ENCODE peak calls at places on chromosomes 1 and 21, in five cellular contexts. D, K, Y, W and L are unnamed samples.

GRCh38 chr1:51061231-51061943 is 40.6 kb upstream of the C1orf185 start:
- DNase-seq in W (no peak), Y (no peak), K (peak; percentile 18), D (no peak), L (no peak)

GRCh38 chr1:219113261-219113660 is 60.4 kb upstream of the LYPLAL1 start:
- DNase-seq in Y (no peak), D (no peak), W (no peak), K (peak; percentile 24), L (no peak)

GRCh38 chr1:66542811-66543767 is 9.1 kb downstream of the SGIP1 start:
- DNase-seq in Y (no peak), K (peak; percentile 95), W (peak; percentile 97), D (no peak), L (peak; percentile 39)

GRCh38 chr1:10662090-10662688 is 134.3 kb downstream of the CASZ1 start:
- DNase-seq in D (no peak), Y (no peak), W (no peak), K (no peak), L (no peak)

GRCh38 chr1:8092603-8093141 is 66.6 kb upstream of the ERRFI1 start:
- DNase-seq in K (no peak), W (no peak), D (no peak), Y (no peak), L (no peak)

GRCh38 chr1:22339237-22339636 is 112.4 kb upstream of the ZBTB40 start:
- DNase-seq in W (no peak), K (no peak), Y (no peak), D (no peak), L (no peak)

GRCh38 chr1:248924696-248925532 is 18.9 kb downstream of the PGBD2 start:
- DNase-seq in D (no peak), W (peak; percentile 81), K (peak; percentile 39), Y (no peak), L (peak; percentile 39)

GRCh38 chr21:14545906-14546480 is at the start of gene SAMSN1:
- DNase-seq in W (peak; percentile 26), D (no peak), K (no peak), Y (no peak), L (peak; percentile 24)

GRCh38 chr1:50929376-50929958 is 30.6 kb downstream of the FAF1 start:
- DNase-seq in K (peak; percentile 59), D (no peak), Y (no peak), W (peak; percentile 56), L (no peak)

GRCh38 chr1:154829062-154829461 is 41.0 kb downstream of the KCNN3 start:
- DNase-seq in D (no peak), K (no peak), Y (no peak), W (no peak), L (no peak)

DNA sequence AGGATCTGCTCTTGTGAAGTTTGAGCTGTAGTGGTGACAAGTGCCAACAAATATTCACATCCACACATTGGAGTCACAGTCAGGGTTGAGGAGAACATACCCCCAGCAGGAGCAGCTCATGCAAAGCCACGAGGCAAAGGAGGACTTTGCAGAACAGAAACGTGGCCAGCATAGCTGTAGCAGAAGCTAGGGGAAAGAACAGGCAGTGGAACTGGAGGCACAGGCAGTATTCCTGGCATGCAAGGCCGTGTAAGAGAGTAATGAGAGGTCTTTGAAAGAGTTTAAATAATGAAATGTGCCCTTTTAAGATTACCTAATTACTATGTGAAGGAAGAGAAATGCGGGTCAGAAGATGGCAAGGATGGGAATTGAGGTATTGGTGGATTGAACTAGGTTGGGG is 40.9 kb upstream of the IKBKE start:
- DNase-seq in D (no peak), W (no peak), Y (no peak), K (no peak), L (peak; percentile 72)
- H3K9ac ChIP-seq in D (no peak overlapping the region), W (no peak overlapping the region), Y (peak overlapping the region; percentile 27), K (no peak overlapping the region), L (no peak overlapping the region)

GRCh38 chr1:94907161-94907560 is 19.7 kb downstream of the CNN3 start:
- DNase-seq in K (no peak), D (no peak), W (no peak), Y (no peak), L (peak; percentile 48)

GRCh38 chr1:94908190-94908589 is 18.7 kb downstream of the CNN3 start:
- DNase-seq in K (no peak), Y (no peak), W (no peak), D (no peak), L (no peak)

GRCh38 chr1:94908965-94909364 is 17.9 kb downstream of the CNN3 start:
- DNase-seq in D (no peak), Y (no peak), W (no peak), K (no peak), L (no peak)

GRCh38 chr1:94912263-94912986 is 14.5 kb downstream of the CNN3 start:
- DNase-seq in W (no peak), D (no peak), K (no peak), Y (no peak), L (no peak)

DNA sequence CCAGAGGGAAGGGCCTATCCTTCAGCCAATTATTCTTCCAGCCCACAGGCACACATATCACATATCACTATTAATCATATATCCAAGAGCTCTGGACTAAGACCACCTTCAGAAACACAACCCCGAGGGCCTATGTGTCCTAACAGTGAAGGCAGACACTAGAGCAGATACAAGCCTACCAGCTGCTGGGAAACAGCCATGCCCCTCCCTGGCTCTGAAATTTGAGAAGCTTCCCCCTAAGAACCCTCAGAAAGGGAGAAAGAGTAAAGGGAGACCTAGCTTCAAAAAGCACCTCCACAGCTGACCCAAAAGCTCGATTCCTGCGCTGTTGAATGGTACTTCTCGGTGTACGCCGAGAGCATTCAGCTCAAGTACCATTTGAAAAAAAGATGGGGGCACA is 17.4 kb downstream of the CNN3 start:
- DNase-seq in Y (no peak), K (no peak), D (no peak), W (no peak), L (no peak)
- H3K14ac ChIP-seq in Y (no peak overlapping the region), K (no peak overlapping the region), D (no peak overlapping the region), W (no peak overlapping the region), L (no peak overlapping the region)

DNA sequence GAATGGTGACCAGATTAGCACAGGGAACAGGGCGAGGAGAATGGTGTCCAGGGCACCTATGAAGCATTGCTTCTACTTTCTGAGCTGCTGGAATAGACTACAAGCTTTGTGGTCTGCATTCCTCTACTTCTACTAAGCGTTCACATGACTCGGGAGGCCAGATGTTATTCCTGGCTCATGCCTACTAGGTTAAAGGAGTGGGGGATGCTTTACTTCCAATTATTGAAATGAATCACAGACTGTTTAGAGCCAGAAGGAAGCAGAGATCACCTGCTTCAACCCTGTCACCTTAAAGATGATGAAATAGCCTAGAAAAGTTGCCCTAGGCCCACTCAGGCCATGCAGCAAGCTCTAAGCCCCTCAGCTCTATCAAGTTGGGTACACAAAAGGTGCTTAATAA is 633.5 kb downstream of the KIF26B start:
- DNase-seq in D (no peak), W (peak; percentile 89), K (peak; percentile 98), Y (no peak), L (peak; percentile 73)
- H4K91ac ChIP-seq in D (no peak overlapping the region), W (peak overlapping the region; percentile 100), K (peak overlapping the region; percentile 99), Y (no peak overlapping the region), L (peak overlapping the region; percentile 65)

DNA sequence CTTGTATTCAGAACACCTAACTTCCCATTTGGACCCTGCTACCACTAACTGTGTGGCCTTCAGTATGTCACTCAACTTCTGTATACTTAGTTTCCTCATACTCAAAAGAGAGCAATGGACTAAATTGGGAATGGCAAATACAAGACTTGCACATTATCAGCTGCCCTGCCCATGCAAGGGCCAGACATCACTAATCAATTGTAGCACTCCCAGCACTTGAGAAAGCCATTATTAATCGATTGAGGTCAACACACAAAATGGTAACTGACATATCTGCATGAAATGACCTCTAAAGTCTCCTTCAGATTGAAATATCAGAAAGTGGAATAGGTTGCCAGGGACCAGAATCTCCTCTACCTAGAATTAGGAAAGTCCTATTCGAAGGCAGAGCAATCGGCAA is 59.2 kb downstream of the MT1HL1 start:
- DNase-seq in W (no peak), K (no peak), D (no peak), Y (no peak), L (no peak)
- H3K9ac ChIP-seq in W (no peak overlapping the region), K (no peak overlapping the region), D (no peak overlapping the region), Y (no peak overlapping the region), L (no peak overlapping the region)